ENCODE peak calls at places on chromosome 11, in four cellular contexts. S is EL; D is SW 1271; F is activated CD4-positive, alpha-beta T cell treated with anti-CD3 and anti-CD28 coated beads for 24 hours. P is an unnamed sample.

GRCh38 chr11:67055812-67056211 is 835 bp upstream of the RHOD start:
- DNase-seq in D (no peak), S (peak; percentile 19), F (no peak), P (no peak)

GRCh38 chr11:121464352-121464946 is 11.7 kb upstream of the SORL1-AS1 start:
- DNase-seq in F (peak; percentile 67), S (peak; percentile 93), D (peak; percentile 69), P (no peak)

GRCh38 chr11:35799655-35800054 is 137.1 kb downstream of the TRIM44 start:
- DNase-seq in F (no peak), S (no peak), D (no peak), P (no peak)

GRCh38 chr11:44034639-44035038 is 13.1 kb upstream of the ACCSL start:
- DNase-seq in D (no peak), F (no peak), S (no peak), P (no peak)

GRCh38 chr11:118437046-118437735 is 899 bp downstream of the KMT2A start:
- DNase-seq in D (peak; percentile 22), S (peak; percentile 64), F (peak; percentile 39), P (peak; percentile 21)

GRCh38 chr11:80638296-80638695 is 1197.5 kb upstream of the TENM4 start:
- DNase-seq in F (no peak), D (no peak), S (no peak), P (no peak)

GRCh38 chr11:60910281-60910687 is 3.7 kb upstream of the TMEM109 start:
- DNase-seq in F (no peak), D (no peak), S (no peak), P (no peak)

GRCh38 chr11:1564535-1565172 is 7.4 kb downstream of the DUSP8 start:
- DNase-seq in D (no peak), S (peak; percentile 98), F (no peak), P (no peak)

GRCh38 chr11:7353100-7353499 is 101.4 kb downstream of the SYT9 start:
- DNase-seq in S (peak; percentile 34), D (peak; percentile 33), F (no peak), P (no peak)

GRCh38 chr11:118956094-118956846 is at the start of gene UPK2:
- DNase-seq in D (peak; percentile 78), S (peak; percentile 81), F (peak; percentile 87), P (peak; percentile 73)

GRCh38 chr11:44575288-44575672 is 9.8 kb downstream of the CD82 start:
- DNase-seq in D (no peak), F (peak; percentile 47), S (peak; percentile 79), P (no peak)

GRCh38 chr11:15006139-15006759 is 34.1 kb upstream of the CALCA start:
- DNase-seq in F (no peak), D (peak; percentile 66), S (peak; percentile 44), P (peak; percentile 44)

GRCh38 chr11:457071-457760 is 7.1 kb downstream of the PTDSS2 start:
- DNase-seq in F (no peak), D (no peak), S (no peak), P (no peak)